ENCODE peak calls at places on chromosomes 3 and 15, in seven cellular contexts. Z is AG10803, H is kidney epithelial cell, T is tibial nerve, S is right atrium auricular region, A is HL-60, M is cardiac fibroblast. W is an unnamed sample.

GRCh38 chr3:189901481-189901880 is 219.2 kb downstream of the P3H2 start:
- DNase-seq in Z (no peak), H (no peak), T (no peak), S (no peak), A (no peak), M (no peak), W (no peak)

GRCh38 chr3:116148881-116149530 is 296.3 kb downstream of the LSAMP start:
- DNase-seq in Z (no peak), H (peak), T (no peak), S (no peak), A (no peak), M (no peak), W (no peak)

GRCh38 chr3:170905862-170906261 is 2.6 kb downstream of the EIF5A2 start:
- DNase-seq in Z (no peak), H (no peak), T (no peak), S (no peak), A (no peak), M (peak), W (no peak)

GRCh38 chr3:64685331-64685799 is 2.4 kb downstream of the ADAMTS9 start:
- DNase-seq in Z (peak), H (no peak), T (no peak), S (no peak), A (no peak), M (peak), W (no peak)

GRCh38 chr3:111787556-111788463 is 71.3 kb upstream of the PHLDB2 start:
- DNase-seq in Z (no peak), H (no peak), T (no peak), S (no peak), A (no peak), M (no peak), W (no peak)

GRCh38 chr15:28942046-28942445 is 56.3 kb downstream of the APBA2 start:
- DNase-seq in Z (no peak), H (no peak), T (no peak), S (no peak), A (no peak), M (no peak), W (no peak)

GRCh38 chr15:46442196-46442595 is 807.4 kb downstream of the SQOR start:
- DNase-seq in Z (peak), H (peak), T (no peak), S (no peak), A (no peak), M (no peak), W (peak)

GRCh38 chr3:14319654-14320182 is 82.7 kb upstream of the SLC6A6 start:
- DNase-seq in Z (peak), H (peak), T (no peak), S (no peak), A (peak), M (peak), W (peak)

GRCh38 chr15:45555914-45556608 is 31.1 kb upstream of the BLOC1S6 start:
- DNase-seq in Z (no peak), H (no peak), T (no peak), S (no peak), A (no peak), M (no peak), W (no peak)

GRCh38 chr3:2643606-2644005 is 466.6 kb downstream of the IL5RA start:
- DNase-seq in Z (no peak), H (no peak), T (no peak), S (no peak), A (no peak), M (no peak), W (no peak)

GRCh38 chr3:44954962-44955361 is 21.0 kb downstream of the ZDHHC3 start:
- DNase-seq in Z (peak), H (no peak), T (no peak), S (no peak), A (peak), M (peak), W (no peak)

GRCh38 chr3:94158461-94158860 is 95.6 kb downstream of the NSUN3 start:
- DNase-seq in Z (no peak), H (no peak), T (no peak), S (no peak), A (no peak), M (no peak), W (no peak)

GRCh38 chr3:86416334-86416733 is 574.6 kb downstream of the VGLL3 start:
- DNase-seq in Z (no peak), H (no peak), T (no peak), S (no peak), A (no peak), M (no peak), W (no peak)

GRCh38 chr3:43699864-43700263 is 9.1 kb downstream of the ABHD5 start:
- DNase-seq in Z (no peak), H (no peak), T (no peak), S (no peak), A (peak), M (peak), W (peak)

GRCh38 chr15:68314563-68314962 is 37.0 kb downstream of the FEM1B start:
- DNase-seq in Z (no peak), H (no peak), T (peak), S (no peak), A (no peak), M (no peak), W (no peak)

GRCh38 chr3:23810342-23811116 is 4.8 kb downstream of the UBE2E1 start:
- DNase-seq in Z (peak), H (no peak), T (peak), S (no peak), A (peak), M (peak), W (no peak)

GRCh38 chr3:138203938-138204337 is 16.8 kb downstream of the ARMC8 start:
- DNase-seq in Z (no peak), H (no peak), T (no peak), S (no peak), A (no peak), M (no peak), W (no peak)

GRCh38 chr15:49900036-49900435 is 219.0 kb downstream of the ATP8B4 start:
- DNase-seq in Z (peak), H (no peak), T (no peak), S (no peak), A (no peak), M (peak), W (no peak)

GRCh38 chr3:185270262-185270955 is 16.6 kb upstream of the EHHADH start:
- DNase-seq in Z (peak), H (no peak), T (no peak), S (no peak), A (peak), M (peak), W (peak)

GRCh38 chr3:183868804-183869203 is 15.9 kb downstream of the PARL start:
- DNase-seq in Z (no peak), H (no peak), T (no peak), S (no peak), A (peak), M (no peak), W (no peak)

GRCh38 chr3:111882799-111883198 is 23.7 kb downstream of the PHLDB2 start:
- DNase-seq in Z (peak), H (no peak), T (no peak), S (no peak), A (no peak), M (no peak), W (no peak)

GRCh38 chr3:153138267-153139210 is 23.5 kb upstream of the RAP2B start:
- DNase-seq in Z (peak), H (peak), T (no peak), S (peak), A (peak), M (peak), W (peak)

GRCh38 chr15:65952425-65953053 is 83.2 kb downstream of the RAB11A start:
- DNase-seq in Z (peak), H (no peak), T (no peak), S (no peak), A (no peak), M (peak), W (peak)

GRCh38 chr3:5022966-5023776 is 43.9 kb downstream of the BHLHE40 start:
- DNase-seq in Z (peak), H (peak), T (no peak), S (peak), A (no peak), M (peak), W (peak)

DNA sequence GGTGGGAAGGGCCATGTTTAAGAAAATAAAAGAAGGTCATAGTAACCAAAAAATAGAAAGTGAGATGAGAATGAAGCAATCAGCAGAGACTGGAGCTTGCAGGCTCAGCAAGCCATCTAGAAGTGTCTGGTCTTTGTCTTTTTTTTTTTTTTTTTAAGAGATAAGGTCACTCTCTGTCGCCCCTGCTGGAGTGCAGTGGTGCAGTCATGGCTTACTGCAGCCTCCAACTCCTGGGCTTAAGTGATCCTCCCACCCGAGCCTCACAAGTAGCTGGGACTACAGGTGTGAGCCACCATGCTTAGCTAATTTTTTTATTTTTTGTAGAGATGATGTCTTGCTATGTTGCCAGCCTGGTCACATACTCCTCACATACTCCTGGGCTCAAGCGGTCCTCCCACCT is 36.2 kb downstream of the GXYLT2 start:
- DNase-seq in Z (no peak), H (no peak), T (no peak), S (no peak), A (no peak), M (peak), W (no peak)
- TF ChIP-seq CTCF in Z (no peak), H (no peak), T (no peak), S (no peak), A (no peak), M (no peak), W (peak)

GRCh38 chr15:40108855-40109735 is at the start of gene BMF:
- DNase-seq in Z (peak), H (peak), T (peak), S (peak), A (peak), M (peak), W (peak)
- TF ChIP-seq CTCF in Z (peak), H (peak), T (peak), S (peak), A (no peak), M (peak), W (peak)

DNA sequence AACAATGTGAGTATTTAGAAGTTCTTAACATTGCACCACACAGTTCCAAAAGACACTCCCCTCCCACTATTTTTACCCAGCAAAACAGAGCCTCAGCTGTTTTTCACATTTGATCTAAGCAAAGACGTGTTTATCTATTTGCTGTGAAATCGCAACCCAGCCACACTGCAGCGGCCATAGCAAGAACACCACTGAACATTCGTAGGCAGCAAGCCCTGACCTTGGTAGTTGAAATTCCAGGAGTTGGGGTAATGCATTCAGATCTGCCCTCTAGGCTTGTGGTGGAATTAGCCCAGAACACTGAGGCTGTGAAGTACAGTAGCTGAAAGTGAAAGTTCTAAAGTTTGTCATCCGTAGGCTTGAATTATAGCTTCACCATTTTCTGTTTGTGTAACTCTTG is 17.1 kb upstream of the SLC24A5 start:
- DNase-seq in Z (no peak), H (no peak), T (no peak), S (no peak), A (no peak), M (peak), W (no peak)
- TF ChIP-seq CTCF in Z (no peak), H (no peak), T (no peak), S (no peak), A (no peak), M (no peak), W (no peak)

DNA sequence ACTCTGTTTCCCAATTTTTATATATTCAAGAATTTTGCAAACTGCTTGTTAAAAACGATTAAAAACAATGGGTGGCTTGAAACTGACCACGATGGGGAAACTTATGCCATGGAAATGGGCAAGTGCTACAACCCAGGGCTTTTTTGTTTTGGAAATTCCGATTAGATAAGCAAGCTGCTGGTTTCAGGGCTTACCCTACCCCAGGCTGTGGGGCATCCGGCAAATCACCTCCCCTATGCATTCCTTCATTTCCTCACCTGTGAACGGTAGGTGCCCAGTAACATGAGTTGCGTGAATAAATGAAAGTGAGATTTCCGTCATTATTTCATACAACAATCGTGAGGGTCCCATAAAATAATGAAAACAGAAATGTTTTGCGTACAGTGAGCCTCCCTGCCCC is 34.3 kb downstream of the ST6GAL1 start:
- DNase-seq in Z (no peak), H (no peak), T (no peak), S (no peak), A (no peak), M (no peak), W (no peak)
- TF ChIP-seq CTCF in Z (no peak), H (no peak), T (no peak), S (no peak), A (no peak), M (no peak), W (no peak)

GRCh38 chr3:11641683-11642407 is 1.9 kb downstream of the VGLL4 start:
- DNase-seq in Z (peak), H (no peak), T (no peak), S (no peak), A (no peak), M (peak), W (peak)

GRCh38 chr3:11643212-11644087 is at the start of gene VGLL4:
- DNase-seq in Z (peak), H (peak), T (peak), S (peak), A (peak), M (peak), W (peak)

GRCh38 chr3:11640009-11640673 is 3.6 kb downstream of the VGLL4 start:
- DNase-seq in Z (no peak), H (no peak), T (no peak), S (no peak), A (no peak), M (no peak), W (no peak)

GRCh38 chr3:11641316-11641682 is 2.4 kb downstream of the VGLL4 start:
- DNase-seq in Z (peak), H (no peak), T (no peak), S (no peak), A (no peak), M (peak), W (no peak)

DNA sequence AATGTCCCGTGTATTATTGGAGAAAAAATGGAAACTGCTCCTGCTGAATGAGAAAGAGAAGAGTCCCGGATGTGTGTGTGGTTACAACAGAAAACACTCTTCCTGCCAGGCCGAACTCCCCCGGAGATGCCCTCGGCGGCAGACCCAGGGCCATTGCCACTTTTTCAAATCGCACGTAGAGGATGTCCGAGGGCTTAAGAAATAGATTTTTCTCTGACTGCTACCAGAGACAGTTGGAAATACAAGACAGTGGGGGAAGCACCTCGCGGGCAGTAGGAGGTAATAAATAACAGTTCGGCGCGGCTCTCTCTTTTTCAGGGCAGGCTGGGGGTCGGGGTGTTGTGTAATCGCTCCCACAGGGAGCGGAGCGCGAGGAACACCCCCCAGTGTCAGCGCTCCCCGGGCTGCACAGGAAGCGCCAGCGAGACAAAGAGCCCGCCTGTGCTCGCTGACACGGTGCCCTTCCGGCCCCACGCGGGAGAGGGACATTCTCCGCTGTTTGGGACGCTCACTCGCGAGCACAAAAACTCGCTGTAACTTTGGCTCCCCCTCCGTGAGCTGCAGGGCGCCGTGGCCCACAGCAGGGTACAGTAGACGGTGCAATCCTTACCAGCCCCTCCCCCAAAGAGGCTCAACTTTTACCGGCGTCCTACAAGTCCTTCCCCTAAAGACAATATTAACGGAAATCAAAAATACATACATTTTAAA is 1.1 kb downstream of the VGLL4 start:
- DNase-seq in Z (peak), H (no peak), T (peak), S (peak), A (peak), M (peak), W (peak)
- TF ChIP-seq CTCF in Z (peak), H (no peak), T (peak), S (peak), A (no peak), M (no peak), W (peak)

GRCh38 chr15:33675246-33675645 is 293.1 kb upstream of the CHRM5 start:
- DNase-seq in Z (peak), H (no peak), T (no peak), S (no peak), A (peak), M (peak), W (peak)
- TF ChIP-seq CTCF in Z (peak), H (peak), T (no peak), S (peak), A (peak), M (peak), W (peak)

DNA sequence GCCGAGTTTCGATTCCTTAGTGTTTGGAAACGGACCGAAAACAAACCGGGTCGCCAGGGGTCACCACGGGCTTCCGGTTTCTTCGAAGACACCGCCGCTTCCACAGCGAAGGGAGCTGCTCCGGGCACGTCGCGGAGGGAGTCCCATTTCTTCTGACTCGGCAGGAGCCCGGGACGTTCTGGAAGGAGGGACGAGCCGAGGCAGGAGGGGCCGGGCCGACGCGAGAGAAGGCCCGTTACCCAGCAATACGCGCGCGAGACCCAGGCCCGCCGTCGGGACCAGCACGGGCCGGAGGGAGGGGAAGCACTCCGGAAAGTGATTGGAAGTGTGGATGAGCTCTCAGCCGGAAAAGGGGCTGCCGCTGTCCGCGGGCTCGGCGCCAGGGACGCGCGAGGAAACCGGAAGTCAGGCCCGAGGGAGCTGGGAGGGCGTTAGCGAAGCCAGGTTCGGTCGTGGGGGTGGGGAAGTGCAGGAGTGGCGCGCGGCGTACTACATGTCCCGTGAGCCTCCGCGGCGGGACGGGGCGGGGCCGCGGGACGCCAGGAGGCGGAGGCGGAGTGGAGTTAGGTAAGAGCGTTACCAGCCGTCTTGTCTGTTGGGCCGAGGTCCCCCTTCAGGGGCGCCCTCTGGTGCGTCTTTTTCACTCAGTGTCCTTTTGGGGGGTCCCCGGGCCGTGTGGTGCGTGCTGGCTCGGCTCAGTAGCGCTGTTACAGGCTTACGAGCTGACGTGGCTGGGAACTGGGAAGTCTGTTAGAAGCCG is at the start of the genes AZI2 and ZCWPW2:
- DNase-seq in Z (peak), H (peak), T (peak), S (peak), A (peak), M (peak), W (peak)
- TF ChIP-seq CTCF in Z (peak), H (peak), T (no peak), S (peak), A (no peak), M (peak), W (peak)

GRCh38 chr3:53267766-53268165 is 11.9 kb upstream of the TKT start:
- DNase-seq in Z (no peak), H (no peak), T (no peak), S (no peak), A (no peak), M (no peak), W (no peak)
- TF ChIP-seq CTCF in Z (no peak), H (no peak), T (no peak), S (no peak), A (no peak), M (no peak), W (no peak)

GRCh38 chr15:58118272-58118671 is 19.9 kb upstream of the AQP9 start:
- DNase-seq in Z (no peak), H (no peak), T (no peak), S (no peak), A (no peak), M (no peak), W (no peak)

GRCh38 chr15:58114812-58115211 is 23.4 kb upstream of the AQP9 start:
- DNase-seq in Z (no peak), H (no peak), T (no peak), S (no peak), A (no peak), M (no peak), W (no peak)

GRCh38 chr15:58117619-58118018 is 20.6 kb upstream of the AQP9 start:
- DNase-seq in Z (no peak), H (no peak), T (no peak), S (no peak), A (no peak), M (no peak), W (no peak)

GRCh38 chr15:58114388-58114787 is 23.8 kb upstream of the AQP9 start:
- DNase-seq in Z (no peak), H (no peak), T (no peak), S (no peak), A (no peak), M (no peak), W (no peak)

DNA sequence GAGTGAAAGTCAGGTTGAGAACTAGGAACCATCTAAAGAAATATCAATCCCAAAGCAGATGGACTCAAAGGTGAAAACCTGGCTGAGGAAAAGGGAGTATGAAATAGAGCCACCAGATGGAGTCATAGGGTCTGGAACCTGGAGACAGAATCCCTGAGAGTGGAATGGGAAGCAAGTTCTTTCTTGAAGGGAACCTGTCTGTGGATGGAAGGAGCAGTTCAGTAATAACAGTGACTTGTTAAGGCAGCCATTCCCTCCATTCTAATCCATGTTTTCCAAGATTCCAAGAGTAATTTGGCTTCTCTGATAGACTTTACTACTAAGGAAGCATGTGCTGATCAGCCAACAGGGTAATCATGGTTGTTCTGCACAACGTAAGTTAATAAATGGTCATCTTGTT is 22.5 kb upstream of the AQP9 start:
- DNase-seq in Z (peak), H (no peak), T (no peak), S (no peak), A (no peak), M (peak), W (peak)
- TF ChIP-seq CTCF in Z (peak), H (peak), T (peak), S (peak), A (no peak), M (peak), W (peak)